ENCODE peak calls at places on chromosomes 2 and 18, in ten cellular contexts. K is neural progenitor cell, P is PC-9, G is natural killer cell, S is endothelial cell of umbilical vein, T is GM13976, R is endodermal cell, F is IMR-90, B is H9, J is heart left ventricle. X is an unnamed sample.

GRCh38 chr2:11764359-11764758 is 17.9 kb downstream of the LPIN1 start:
- DNase-seq in K (no peak), P (no peak), G (no peak), S (no peak), T (no peak), R (no peak), F (no peak), B (no peak), J (peak; percentile 82), X (no peak)

GRCh38 chr2:119821266-119821665 is 61.5 kb downstream of the PTPN4 start:
- DNase-seq in K (no peak), P (no peak), G (no peak), S (peak; percentile 57), T (no peak), R (no peak), F (no peak), B (no peak), J (no peak), X (no peak)

GRCh38 chr18:23238152-23238531 is 102.9 kb downstream of the CABLES1 start:
- DNase-seq in K (no peak), P (no peak), G (no peak), S (peak; percentile 71), T (no peak), R (no peak), F (peak; percentile 60), B (no peak), J (peak; percentile 44), X (no peak)

GRCh38 chr2:41865263-41865662 is 182.6 kb upstream of the PKDCC start:
- DNase-seq in K (no peak), P (no peak), G (no peak), S (no peak), T (no peak), R (no peak), F (no peak), B (no peak), J (no peak), X (no peak)

GRCh38 chr18:28718696-28719095 is 541.8 kb upstream of the CDH2 start:
- DNase-seq in K (no peak), P (no peak), G (no peak), S (no peak), T (no peak), R (no peak), F (no peak), B (no peak), J (no peak), X (no peak)

GRCh38 chr18:59015531-59016152 is 124.0 kb upstream of the SEC11C start:
- DNase-seq in K (no peak), P (no peak), G (no peak), S (no peak), T (no peak), R (peak; percentile 61), F (no peak), B (peak; percentile 54), J (no peak), X (no peak)

GRCh38 chr2:69716555-69717120 is 25.3 kb upstream of the ANXA4 start:
- DNase-seq in K (no peak), P (peak; percentile 21), G (no peak), S (no peak), T (no peak), R (no peak), F (peak; percentile 71), B (no peak), J (no peak), X (no peak)

GRCh38 chr2:216590780-216591179 is 42.4 kb upstream of the IGFBP2 start:
- DNase-seq in K (no peak), P (no peak), G (no peak), S (no peak), T (no peak), R (peak; percentile 68), F (peak; percentile 51), B (peak; percentile 50), J (peak; percentile 66), X (no peak)

DNA sequence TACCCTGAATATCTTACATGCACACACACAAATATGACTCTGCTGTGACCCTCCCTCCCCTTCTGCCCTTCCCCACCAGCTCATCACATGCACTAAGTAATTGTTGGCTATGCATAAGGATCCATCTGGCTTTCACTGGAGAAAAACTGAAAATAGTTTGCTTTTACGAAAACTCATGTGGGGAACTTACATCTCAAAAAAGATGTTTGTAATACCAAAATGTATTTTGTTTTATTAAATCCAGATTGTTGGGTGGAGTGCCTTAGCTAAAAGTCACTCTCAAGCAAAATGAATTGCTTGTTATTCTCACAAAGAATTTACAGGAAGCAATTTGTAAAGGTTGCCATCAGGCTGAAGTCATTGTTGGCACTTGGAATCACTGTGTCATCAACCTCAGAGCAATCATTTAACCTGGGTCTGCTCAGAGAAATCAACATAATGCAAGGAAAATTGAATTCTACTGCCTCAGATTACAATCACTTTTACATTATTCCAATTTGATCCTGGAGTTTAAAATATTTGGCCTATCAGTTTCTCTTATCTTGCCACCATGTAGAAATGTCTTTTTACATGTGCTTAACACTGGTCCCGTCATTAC is 90.2 kb upstream of the TMEM17 start:
- DNase-seq in K (no peak), P (no peak), G (no peak), S (peak; percentile 71), T (no peak), R (no peak), F (peak; percentile 81), B (no peak), J (no peak), X (no peak)
- TF ChIP-seq CTCF in K (no peak), P (no peak), G (no peak), S (no peak), T (no peak), R (no peak), F (no peak), B (no peak), J (no peak), X (no peak)

GRCh38 chr2:75310915-75311314 is 111.6 kb upstream of the TACR1 start:
- DNase-seq in K (no peak), P (no peak), G (no peak), S (no peak), T (no peak), R (no peak), F (peak; percentile 57), B (no peak), J (no peak), X (no peak)

GRCh38 chr2:75309596-75310290 is 110.4 kb upstream of the TACR1 start:
- DNase-seq in K (no peak), P (no peak), G (no peak), S (no peak), T (no peak), R (no peak), F (peak; percentile 42), B (no peak), J (no peak), X (no peak)

GRCh38 chr2:75311521-75311920 is 112.2 kb upstream of the TACR1 start:
- DNase-seq in K (no peak), P (no peak), G (no peak), S (no peak), T (no peak), R (no peak), F (no peak), B (no peak), J (no peak), X (no peak)

GRCh38 chr2:75315436-75315835 is 116.1 kb upstream of the TACR1 start:
- DNase-seq in K (no peak), P (no peak), G (no peak), S (no peak), T (no peak), R (no peak), F (no peak), B (no peak), J (no peak), X (no peak)

DNA sequence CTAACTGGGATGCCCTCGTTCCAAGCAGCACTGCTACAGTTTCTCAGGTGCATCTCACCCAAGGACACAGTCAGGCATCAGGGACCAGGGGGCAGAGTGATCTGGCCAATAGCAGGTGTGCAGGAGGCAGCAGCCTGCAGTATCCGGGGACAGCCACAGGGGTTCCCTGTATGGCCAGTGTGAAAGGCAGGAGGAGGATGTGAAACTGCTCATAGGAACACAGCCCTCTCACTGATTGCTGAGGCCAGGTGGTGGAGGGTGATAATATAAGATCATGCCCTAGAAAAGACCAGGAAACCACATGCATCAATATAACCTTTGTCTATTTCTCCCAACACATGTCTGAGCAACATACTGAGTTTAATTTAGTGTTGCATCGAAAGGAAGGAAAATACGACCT is 112.7 kb upstream of the TACR1 start:
- DNase-seq in K (peak; percentile 60), P (no peak), G (no peak), S (no peak), T (peak; percentile 69), R (peak; percentile 88), F (no peak), B (peak; percentile 82), J (no peak), X (no peak)
- TF ChIP-seq CTCF in K (peak; percentile 46), P (no peak), G (no peak), S (no peak), T (peak; percentile 60), R (peak; percentile 71), F (peak; percentile 6), B (peak; percentile 55), J (no peak), X (peak; percentile 29)

GRCh38 chr2:20491739-20492531 is 45.1 kb downstream of the RHOB start:
- DNase-seq in K (no peak), P (no peak), G (no peak), S (no peak), T (no peak), R (no peak), F (no peak), B (no peak), J (peak; percentile 63), X (no peak)
- TF ChIP-seq CTCF in K (no peak), P (no peak), G (no peak), S (no peak), T (no peak), R (no peak), F (no peak), B (no peak), J (no peak), X (no peak)

GRCh38 chr18:7946724-7947377 is 379.7 kb downstream of the PTPRM start:
- DNase-seq in K (peak; percentile 23), P (peak; percentile 65), G (no peak), S (peak; percentile 72), T (no peak), R (peak; percentile 69), F (peak; percentile 89), B (no peak), J (no peak), X (no peak)

GRCh38 chr18:7954229-7954628 is 387.1 kb downstream of the PTPRM start:
- DNase-seq in K (no peak), P (no peak), G (no peak), S (peak; percentile 77), T (no peak), R (no peak), F (peak; percentile 61), B (no peak), J (no peak), X (no peak)

GRCh38 chr18:7955175-7955574 is 388.1 kb downstream of the PTPRM start:
- DNase-seq in K (no peak), P (no peak), G (no peak), S (no peak), T (no peak), R (no peak), F (no peak), B (no peak), J (no peak), X (no peak)

GRCh38 chr18:7953085-7953958 is 386.2 kb downstream of the PTPRM start:
- DNase-seq in K (no peak), P (no peak), G (no peak), S (no peak), T (no peak), R (no peak), F (no peak), B (no peak), J (no peak), X (no peak)

DNA sequence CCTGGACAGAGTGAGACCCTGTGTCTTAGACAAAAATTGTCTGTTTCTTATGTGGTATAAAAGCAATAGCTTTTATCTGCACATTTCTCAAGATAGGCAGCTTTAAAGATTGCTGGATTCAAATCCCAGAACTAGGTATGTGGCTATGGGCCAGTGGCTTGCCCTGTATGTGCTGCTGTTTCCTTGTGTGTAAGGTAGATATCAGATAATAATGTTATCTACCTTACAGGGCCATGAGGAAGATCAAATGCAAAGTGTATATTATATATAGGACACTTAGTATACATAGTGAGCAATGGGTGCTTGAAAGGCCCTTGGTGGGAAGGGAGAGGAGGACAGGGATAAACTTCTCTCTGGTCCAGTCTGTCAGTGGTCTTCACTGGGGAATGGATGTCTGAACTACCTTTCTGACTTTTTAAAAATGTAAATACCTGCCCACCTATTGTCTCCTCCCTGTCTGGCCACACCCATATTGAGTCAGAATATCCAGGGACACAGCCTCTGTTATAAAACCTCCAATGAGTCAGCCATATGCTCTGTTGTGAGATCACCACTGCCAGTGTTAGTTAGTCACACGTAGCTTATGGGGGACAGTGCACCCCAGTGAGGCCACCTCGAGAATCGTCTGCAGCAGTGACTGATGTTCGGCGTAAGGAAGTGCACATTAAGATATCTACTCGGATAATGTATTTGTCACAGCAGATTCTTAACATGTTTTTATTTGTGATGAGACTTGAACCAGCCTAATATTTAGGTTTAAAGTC is 383.4 kb downstream of the PTPRM start:
- DNase-seq in K (no peak), P (peak; percentile 88), G (no peak), S (peak; percentile 46), T (no peak), R (no peak), F (peak; percentile 74), B (no peak), J (no peak), X (no peak)
- TF ChIP-seq CTCF in K (no peak), P (peak; percentile 41), G (no peak), S (no peak), T (no peak), R (no peak), F (peak; percentile 2), B (no peak), J (no peak), X (no peak)

X was measured in CD14-positive monocyte.